ENCODE peak calls at places on chromosomes 2 and 18, in five cellular contexts. R, Z, S, W and Q are unnamed samples.

GRCh38 chr18:24818451-24818850 is 358.0 kb downstream of the HRH4 start:
- DNase-seq in R (no peak), Z (no peak), S (no peak), W (no peak), Q (no peak)

GRCh38 chr2:72859831-72860262 is 27.4 kb upstream of the SPR start:
- DNase-seq in Z (no peak), R (peak; percentile 67), W (peak; percentile 67), S (peak; percentile 58), Q (peak; percentile 37)

GRCh38 chr2:36818542-36818941 is 122.0 kb downstream of the VIT start:
- DNase-seq in S (no peak), Z (no peak), W (no peak), R (no peak), Q (no peak)

GRCh38 chr2:171160630-171161424 is at the start of gene TLK1:
- DNase-seq in W (peak; percentile 51), Z (peak; percentile 84), R (peak; percentile 64), S (peak; percentile 55), Q (peak; percentile 72)

GRCh38 chr2:241680827-241681599 is 5.6 kb downstream of the DTYMK start:
- DNase-seq in S (peak; percentile 99), R (no peak), W (peak; percentile 92), Z (no peak), Q (peak; percentile 96)

GRCh38 chr18:8508320-8508719 is 100.9 kb upstream of the RAB12 start:
- DNase-seq in W (no peak), Z (no peak), R (no peak), S (peak; percentile 6), Q (no peak)

GRCh38 chr18:37483221-37483971 is 82.2 kb downstream of the CELF4 start:
- DNase-seq in R (no peak), Z (peak; percentile 11), W (peak; percentile 41), S (peak; percentile 15), Q (no peak)

GRCh38 chr2:10043906-10044601 is 704 bp downstream of the KLF11 start:
- DNase-seq in S (peak; percentile 92), Z (peak; percentile 99), W (peak; percentile 73), R (peak; percentile 87), Q (peak; percentile 90)

GRCh38 chr2:32745191-32745590 is 117.3 kb downstream of the TTC27 start:
- DNase-seq in Z (no peak), R (no peak), W (no peak), S (peak; percentile 55), Q (no peak)